ENCODE peak calls at places on chromosomes 16 and 17, in seven cellular contexts. One of them, this sample, is unnamed.
A peak's percentile ranks its signal among the peaks of the same experiment; 100 is the strongest.

GRCh38 chr16:46853713-46854443 is 22.9 kb upstream of the C16orf87 start:
- DNase-seq in T-helper 1 cell: no peak
- DNase-seq in progenitor cell of endocrine pancreas: peak; percentile 71
- DNase-seq in naive thymus-derived CD8-positive, alpha-beta T cell: peak; percentile 48
- DNase-seq in amygdala: peak; percentile 54
- DNase-seq in stimulated activated CD4-positive, alpha-beta T cell treated with anti-CD3 and anti-CD28 coated beads, Interleukin-1b, Interleukin-23, amount 100 ng/mL, for 1 hour: peak; percentile 31
- DNase-seq in endothelial cell: peak; percentile 78
- DNase-seq in this sample: peak; percentile 87

GRCh38 chr17:283911-284675 is 68.5 kb downstream of the RPH3AL start:
- DNase-seq in T-helper 1 cell: no peak
- DNase-seq in stimulated activated CD4-positive, alpha-beta T cell treated with anti-CD3 and anti-CD28 coated beads, Interleukin-1b, Interleukin-23, amount 100 ng/mL, for 1 hour: no peak
- DNase-seq in progenitor cell of endocrine pancreas: no peak
- DNase-seq in naive thymus-derived CD8-positive, alpha-beta T cell: no peak
- DNase-seq in endothelial cell: no peak
- DNase-seq in amygdala: no peak
- DNase-seq in this sample: no peak

GRCh38 chr16:79767597-79768280 is 167.2 kb upstream of the MAF start:
- DNase-seq in naive thymus-derived CD8-positive, alpha-beta T cell: no peak
- DNase-seq in progenitor cell of endocrine pancreas: no peak
- DNase-seq in stimulated activated CD4-positive, alpha-beta T cell treated with anti-CD3 and anti-CD28 coated beads, Interleukin-1b, Interleukin-23, amount 100 ng/mL, for 1 hour: no peak
- DNase-seq in endothelial cell: no peak
- DNase-seq in T-helper 1 cell: no peak
- DNase-seq in amygdala: no peak
- DNase-seq in this sample: no peak

GRCh38 chr17:4043862-4044261 is 79.6 kb upstream of the ATP2A3 start:
- DNase-seq in stimulated activated CD4-positive, alpha-beta T cell treated with anti-CD3 and anti-CD28 coated beads, Interleukin-1b, Interleukin-23, amount 100 ng/mL, for 1 hour: peak; percentile 9
- DNase-seq in amygdala: no peak
- DNase-seq in naive thymus-derived CD8-positive, alpha-beta T cell: peak; percentile 45
- DNase-seq in endothelial cell: no peak
- DNase-seq in progenitor cell of endocrine pancreas: no peak
- DNase-seq in T-helper 1 cell: peak; percentile 20
- DNase-seq in this sample: no peak

GRCh38 chr16:55043499-55043898 is 112.8 kb downstream of the IRX5 start:
- DNase-seq in naive thymus-derived CD8-positive, alpha-beta T cell: no peak
- DNase-seq in endothelial cell: no peak
- DNase-seq in progenitor cell of endocrine pancreas: no peak
- DNase-seq in T-helper 1 cell: no peak
- DNase-seq in amygdala: no peak
- DNase-seq in stimulated activated CD4-positive, alpha-beta T cell treated with anti-CD3 and anti-CD28 coated beads, Interleukin-1b, Interleukin-23, amount 100 ng/mL, for 1 hour: no peak
- DNase-seq in this sample: no peak

GRCh38 chr17:47305302-47305923 is 18.3 kb upstream of the EFCAB13 start:
- DNase-seq in naive thymus-derived CD8-positive, alpha-beta T cell: no peak
- DNase-seq in T-helper 1 cell: no peak
- DNase-seq in progenitor cell of endocrine pancreas: no peak
- DNase-seq in endothelial cell: no peak
- DNase-seq in stimulated activated CD4-positive, alpha-beta T cell treated with anti-CD3 and anti-CD28 coated beads, Interleukin-1b, Interleukin-23, amount 100 ng/mL, for 1 hour: no peak
- DNase-seq in amygdala: no peak
- DNase-seq in this sample: no peak

GRCh38 chr17:49577978-49578893 is 2.6 kb downstream of the NXPH3 start:
- DNase-seq in endothelial cell: no peak
- DNase-seq in naive thymus-derived CD8-positive, alpha-beta T cell: no peak
- DNase-seq in amygdala: no peak
- DNase-seq in progenitor cell of endocrine pancreas: no peak
- DNase-seq in T-helper 1 cell: no peak
- DNase-seq in stimulated activated CD4-positive, alpha-beta T cell treated with anti-CD3 and anti-CD28 coated beads, Interleukin-1b, Interleukin-23, amount 100 ng/mL, for 1 hour: no peak
- DNase-seq in this sample: no peak

GRCh38 chr17:66272699-66273390 is 29.6 kb upstream of the PRKCA start:
- DNase-seq in endothelial cell: no peak
- DNase-seq in naive thymus-derived CD8-positive, alpha-beta T cell: no peak
- DNase-seq in progenitor cell of endocrine pancreas: no peak
- DNase-seq in T-helper 1 cell: no peak
- DNase-seq in amygdala: no peak
- DNase-seq in stimulated activated CD4-positive, alpha-beta T cell treated with anti-CD3 and anti-CD28 coated beads, Interleukin-1b, Interleukin-23, amount 100 ng/mL, for 1 hour: no peak
- DNase-seq in this sample: no peak

GRCh38 chr16:15523092-15523541 is 88.7 kb downstream of the BMERB1 start:
- DNase-seq in amygdala: no peak
- DNase-seq in stimulated activated CD4-positive, alpha-beta T cell treated with anti-CD3 and anti-CD28 coated beads, Interleukin-1b, Interleukin-23, amount 100 ng/mL, for 1 hour: no peak
- DNase-seq in progenitor cell of endocrine pancreas: no peak
- DNase-seq in T-helper 1 cell: no peak
- DNase-seq in endothelial cell: no peak
- DNase-seq in naive thymus-derived CD8-positive, alpha-beta T cell: no peak
- DNase-seq in this sample: no peak

GRCh38 chr17:80219013-80219776 is 938 bp downstream of the SGSH start:
- DNase-seq in stimulated activated CD4-positive, alpha-beta T cell treated with anti-CD3 and anti-CD28 coated beads, Interleukin-1b, Interleukin-23, amount 100 ng/mL, for 1 hour: peak; percentile 83
- DNase-seq in progenitor cell of endocrine pancreas: no peak
- DNase-seq in endothelial cell: peak; percentile 19
- DNase-seq in T-helper 1 cell: peak; percentile 88
- DNase-seq in naive thymus-derived CD8-positive, alpha-beta T cell: peak; percentile 93
- DNase-seq in amygdala: no peak
- DNase-seq in this sample: peak; percentile 44

GRCh38 chr17:66506641-66507040 is 204.2 kb downstream of the PRKCA start:
- DNase-seq in amygdala: no peak
- DNase-seq in endothelial cell: no peak
- DNase-seq in T-helper 1 cell: no peak
- DNase-seq in progenitor cell of endocrine pancreas: no peak
- DNase-seq in naive thymus-derived CD8-positive, alpha-beta T cell: no peak
- DNase-seq in stimulated activated CD4-positive, alpha-beta T cell treated with anti-CD3 and anti-CD28 coated beads, Interleukin-1b, Interleukin-23, amount 100 ng/mL, for 1 hour: no peak
- DNase-seq in this sample: no peak

GRCh38 chr16:31441956-31442355 is 633 bp downstream of the ZNF843 start:
- DNase-seq in stimulated activated CD4-positive, alpha-beta T cell treated with anti-CD3 and anti-CD28 coated beads, Interleukin-1b, Interleukin-23, amount 100 ng/mL, for 1 hour: no peak
- DNase-seq in progenitor cell of endocrine pancreas: no peak
- DNase-seq in endothelial cell: no peak
- DNase-seq in T-helper 1 cell: no peak
- DNase-seq in amygdala: no peak
- DNase-seq in naive thymus-derived CD8-positive, alpha-beta T cell: no peak
- DNase-seq in this sample: peak; percentile 31

GRCh38 chr17:1829189-1829578 is 518 bp downstream of the SMYD4 start:
- DNase-seq in endothelial cell: no peak
- DNase-seq in stimulated activated CD4-positive, alpha-beta T cell treated with anti-CD3 and anti-CD28 coated beads, Interleukin-1b, Interleukin-23, amount 100 ng/mL, for 1 hour: no peak
- DNase-seq in progenitor cell of endocrine pancreas: no peak
- DNase-seq in T-helper 1 cell: no peak
- DNase-seq in naive thymus-derived CD8-positive, alpha-beta T cell: no peak
- DNase-seq in amygdala: no peak
- DNase-seq in this sample: no peak

GRCh38 chr17:65346166-65346565 is 209.0 kb downstream of the RGS9 start:
- DNase-seq in naive thymus-derived CD8-positive, alpha-beta T cell: no peak
- DNase-seq in T-helper 1 cell: no peak
- DNase-seq in amygdala: no peak
- DNase-seq in stimulated activated CD4-positive, alpha-beta T cell treated with anti-CD3 and anti-CD28 coated beads, Interleukin-1b, Interleukin-23, amount 100 ng/mL, for 1 hour: no peak
- DNase-seq in progenitor cell of endocrine pancreas: no peak
- DNase-seq in endothelial cell: no peak
- DNase-seq in this sample: no peak

GRCh38 chr17:73506470-73507435 is 137.5 kb downstream of the SDK2 start:
- DNase-seq in T-helper 1 cell: no peak
- DNase-seq in naive thymus-derived CD8-positive, alpha-beta T cell: no peak
- DNase-seq in endothelial cell: no peak
- DNase-seq in stimulated activated CD4-positive, alpha-beta T cell treated with anti-CD3 and anti-CD28 coated beads, Interleukin-1b, Interleukin-23, amount 100 ng/mL, for 1 hour: no peak
- DNase-seq in amygdala: no peak
- DNase-seq in progenitor cell of endocrine pancreas: no peak
- DNase-seq in this sample: no peak

GRCh38 chr17:50601789-50602375 is 32.8 kb upstream of the ABCC3 start:
- DNase-seq in amygdala: no peak
- DNase-seq in naive thymus-derived CD8-positive, alpha-beta T cell: no peak
- DNase-seq in endothelial cell: no peak
- DNase-seq in stimulated activated CD4-positive, alpha-beta T cell treated with anti-CD3 and anti-CD28 coated beads, Interleukin-1b, Interleukin-23, amount 100 ng/mL, for 1 hour: no peak
- DNase-seq in progenitor cell of endocrine pancreas: no peak
- DNase-seq in T-helper 1 cell: no peak
- DNase-seq in this sample: no peak

GRCh38 chr17:6455321-6455705 is 11.1 kb downstream of the PIMREG start:
- DNase-seq in stimulated activated CD4-positive, alpha-beta T cell treated with anti-CD3 and anti-CD28 coated beads, Interleukin-1b, Interleukin-23, amount 100 ng/mL, for 1 hour: no peak
- DNase-seq in amygdala: no peak
- DNase-seq in progenitor cell of endocrine pancreas: peak; percentile 52
- DNase-seq in endothelial cell: peak; percentile 54
- DNase-seq in T-helper 1 cell: no peak
- DNase-seq in naive thymus-derived CD8-positive, alpha-beta T cell: peak; percentile 53
- DNase-seq in this sample: peak; percentile 81

GRCh38 chr16:2712546-2712945 is 7.5 kb downstream of the PRSS27 start:
- DNase-seq in progenitor cell of endocrine pancreas: no peak
- DNase-seq in T-helper 1 cell: no peak
- DNase-seq in stimulated activated CD4-positive, alpha-beta T cell treated with anti-CD3 and anti-CD28 coated beads, Interleukin-1b, Interleukin-23, amount 100 ng/mL, for 1 hour: no peak
- DNase-seq in amygdala: no peak
- DNase-seq in naive thymus-derived CD8-positive, alpha-beta T cell: no peak
- DNase-seq in endothelial cell: no peak
- DNase-seq in this sample: no peak

GRCh38 chr16:10923650-10924214 is 18.5 kb downstream of the DEXI start:
- DNase-seq in endothelial cell: no peak
- DNase-seq in T-helper 1 cell: no peak
- DNase-seq in naive thymus-derived CD8-positive, alpha-beta T cell: no peak
- DNase-seq in stimulated activated CD4-positive, alpha-beta T cell treated with anti-CD3 and anti-CD28 coated beads, Interleukin-1b, Interleukin-23, amount 100 ng/mL, for 1 hour: no peak
- DNase-seq in amygdala: peak; percentile 26
- DNase-seq in progenitor cell of endocrine pancreas: no peak
- DNase-seq in this sample: no peak

GRCh38 chr17:52079496-52079895 is 79.0 kb downstream of the CA10 start:
- DNase-seq in stimulated activated CD4-positive, alpha-beta T cell treated with anti-CD3 and anti-CD28 coated beads, Interleukin-1b, Interleukin-23, amount 100 ng/mL, for 1 hour: no peak
- DNase-seq in progenitor cell of endocrine pancreas: no peak
- DNase-seq in T-helper 1 cell: no peak
- DNase-seq in endothelial cell: no peak
- DNase-seq in amygdala: no peak
- DNase-seq in naive thymus-derived CD8-positive, alpha-beta T cell: no peak
- DNase-seq in this sample: no peak

GRCh38 chr17:2302740-2303277 is 776 bp downstream of the SMG6 start:
- DNase-seq in naive thymus-derived CD8-positive, alpha-beta T cell: peak; percentile 30
- DNase-seq in progenitor cell of endocrine pancreas: no peak
- DNase-seq in T-helper 1 cell: no peak
- DNase-seq in stimulated activated CD4-positive, alpha-beta T cell treated with anti-CD3 and anti-CD28 coated beads, Interleukin-1b, Interleukin-23, amount 100 ng/mL, for 1 hour: no peak
- DNase-seq in endothelial cell: no peak
- DNase-seq in amygdala: no peak
- DNase-seq in this sample: no peak

GRCh38 chr16:11232852-11233726 is 22.9 kb downstream of the SOCS1 start:
- DNase-seq in stimulated activated CD4-positive, alpha-beta T cell treated with anti-CD3 and anti-CD28 coated beads, Interleukin-1b, Interleukin-23, amount 100 ng/mL, for 1 hour: peak; percentile 66
- DNase-seq in progenitor cell of endocrine pancreas: no peak
- DNase-seq in naive thymus-derived CD8-positive, alpha-beta T cell: peak; percentile 93
- DNase-seq in endothelial cell: no peak
- DNase-seq in amygdala: no peak
- DNase-seq in T-helper 1 cell: peak; percentile 80
- DNase-seq in this sample: peak; percentile 72

GRCh38 chr16:73047536-73048291 is at the start of gene ZFHX3:
- DNase-seq in naive thymus-derived CD8-positive, alpha-beta T cell: peak; percentile 20
- DNase-seq in endothelial cell: no peak
- DNase-seq in amygdala: peak; percentile 32
- DNase-seq in T-helper 1 cell: no peak
- DNase-seq in progenitor cell of endocrine pancreas: peak; percentile 51
- DNase-seq in stimulated activated CD4-positive, alpha-beta T cell treated with anti-CD3 and anti-CD28 coated beads, Interleukin-1b, Interleukin-23, amount 100 ng/mL, for 1 hour: peak; percentile 1
- DNase-seq in this sample: peak; percentile 83

GRCh38 chr16:71351558-71351901 is 7.0 kb upstream of the CALB2 start:
- DNase-seq in naive thymus-derived CD8-positive, alpha-beta T cell: no peak
- DNase-seq in progenitor cell of endocrine pancreas: no peak
- DNase-seq in stimulated activated CD4-positive, alpha-beta T cell treated with anti-CD3 and anti-CD28 coated beads, Interleukin-1b, Interleukin-23, amount 100 ng/mL, for 1 hour: no peak
- DNase-seq in endothelial cell: no peak
- DNase-seq in amygdala: no peak
- DNase-seq in T-helper 1 cell: no peak
- DNase-seq in this sample: peak; percentile 20

GRCh38 chr17:63989622-63990345 is 8.4 kb upstream of the PRR29 start:
- DNase-seq in T-helper 1 cell: no peak
- DNase-seq in endothelial cell: no peak
- DNase-seq in stimulated activated CD4-positive, alpha-beta T cell treated with anti-CD3 and anti-CD28 coated beads, Interleukin-1b, Interleukin-23, amount 100 ng/mL, for 1 hour: no peak
- DNase-seq in amygdala: no peak
- DNase-seq in progenitor cell of endocrine pancreas: no peak
- DNase-seq in naive thymus-derived CD8-positive, alpha-beta T cell: no peak
- DNase-seq in this sample: peak; percentile 36

GRCh38 chr16:67305216-67306071 is 21.1 kb downstream of the KCTD19 start:
- DNase-seq in T-helper 1 cell: no peak
- DNase-seq in endothelial cell: no peak
- DNase-seq in stimulated activated CD4-positive, alpha-beta T cell treated with anti-CD3 and anti-CD28 coated beads, Interleukin-1b, Interleukin-23, amount 100 ng/mL, for 1 hour: no peak
- DNase-seq in progenitor cell of endocrine pancreas: no peak
- DNase-seq in naive thymus-derived CD8-positive, alpha-beta T cell: no peak
- DNase-seq in amygdala: no peak
- DNase-seq in this sample: no peak

GRCh38 chr16:57764341-57765159 is 29.0 kb downstream of the KATNB1 start:
- DNase-seq in naive thymus-derived CD8-positive, alpha-beta T cell: no peak
- DNase-seq in progenitor cell of endocrine pancreas: no peak
- DNase-seq in endothelial cell: peak; percentile 28
- DNase-seq in amygdala: no peak
- DNase-seq in T-helper 1 cell: no peak
- DNase-seq in stimulated activated CD4-positive, alpha-beta T cell treated with anti-CD3 and anti-CD28 coated beads, Interleukin-1b, Interleukin-23, amount 100 ng/mL, for 1 hour: peak; percentile 5
- DNase-seq in this sample: peak; percentile 97

GRCh38 chr17:43003542-43004172 is 2.9 kb upstream of the IFI35 start:
- DNase-seq in progenitor cell of endocrine pancreas: no peak
- DNase-seq in amygdala: no peak
- DNase-seq in stimulated activated CD4-positive, alpha-beta T cell treated with anti-CD3 and anti-CD28 coated beads, Interleukin-1b, Interleukin-23, amount 100 ng/mL, for 1 hour: no peak
- DNase-seq in T-helper 1 cell: no peak
- DNase-seq in endothelial cell: no peak
- DNase-seq in naive thymus-derived CD8-positive, alpha-beta T cell: no peak
- DNase-seq in this sample: peak; percentile 73

GRCh38 chr17:83180264-83180995 is 101.0 kb downstream of the METRNL start:
- DNase-seq in progenitor cell of endocrine pancreas: no peak
- DNase-seq in stimulated activated CD4-positive, alpha-beta T cell treated with anti-CD3 and anti-CD28 coated beads, Interleukin-1b, Interleukin-23, amount 100 ng/mL, for 1 hour: no peak
- DNase-seq in endothelial cell: no peak
- DNase-seq in naive thymus-derived CD8-positive, alpha-beta T cell: no peak
- DNase-seq in T-helper 1 cell: no peak
- DNase-seq in amygdala: no peak
- DNase-seq in this sample: no peak

GRCh38 chr17:81184596-81184995 is 18.6 kb upstream of the AATK start:
- DNase-seq in progenitor cell of endocrine pancreas: no peak
- DNase-seq in endothelial cell: no peak
- DNase-seq in stimulated activated CD4-positive, alpha-beta T cell treated with anti-CD3 and anti-CD28 coated beads, Interleukin-1b, Interleukin-23, amount 100 ng/mL, for 1 hour: no peak
- DNase-seq in naive thymus-derived CD8-positive, alpha-beta T cell: no peak
- DNase-seq in amygdala: no peak
- DNase-seq in T-helper 1 cell: no peak
- DNase-seq in this sample: peak; percentile 73

GRCh38 chr16:86490859-86491642 is 19.3 kb upstream of the FOXF1 start:
- DNase-seq in endothelial cell: no peak
- DNase-seq in stimulated activated CD4-positive, alpha-beta T cell treated with anti-CD3 and anti-CD28 coated beads, Interleukin-1b, Interleukin-23, amount 100 ng/mL, for 1 hour: no peak
- DNase-seq in naive thymus-derived CD8-positive, alpha-beta T cell: no peak
- DNase-seq in T-helper 1 cell: no peak
- DNase-seq in amygdala: no peak
- DNase-seq in progenitor cell of endocrine pancreas: no peak
- DNase-seq in this sample: no peak

GRCh38 chr17:80035937-80036714 is at the start of gene CCDC40:
- DNase-seq in progenitor cell of endocrine pancreas: peak; percentile 72
- DNase-seq in amygdala: peak; percentile 39
- DNase-seq in T-helper 1 cell: peak; percentile 68
- DNase-seq in stimulated activated CD4-positive, alpha-beta T cell treated with anti-CD3 and anti-CD28 coated beads, Interleukin-1b, Interleukin-23, amount 100 ng/mL, for 1 hour: peak; percentile 32
- DNase-seq in endothelial cell: peak; percentile 85
- DNase-seq in naive thymus-derived CD8-positive, alpha-beta T cell: peak; percentile 87
- DNase-seq in this sample: peak; percentile 90

GRCh38 chr16:24635900-24636610 is 93.4 kb upstream of the TNRC6A start:
- DNase-seq in endothelial cell: no peak
- DNase-seq in naive thymus-derived CD8-positive, alpha-beta T cell: no peak
- DNase-seq in T-helper 1 cell: no peak
- DNase-seq in progenitor cell of endocrine pancreas: no peak
- DNase-seq in stimulated activated CD4-positive, alpha-beta T cell treated with anti-CD3 and anti-CD28 coated beads, Interleukin-1b, Interleukin-23, amount 100 ng/mL, for 1 hour: no peak
- DNase-seq in amygdala: no peak
- DNase-seq in this sample: no peak

GRCh38 chr17:69179227-69179952 is 37.7 kb upstream of the ABCA6 start:
- DNase-seq in stimulated activated CD4-positive, alpha-beta T cell treated with anti-CD3 and anti-CD28 coated beads, Interleukin-1b, Interleukin-23, amount 100 ng/mL, for 1 hour: no peak
- DNase-seq in endothelial cell: no peak
- DNase-seq in T-helper 1 cell: no peak
- DNase-seq in amygdala: no peak
- DNase-seq in naive thymus-derived CD8-positive, alpha-beta T cell: no peak
- DNase-seq in progenitor cell of endocrine pancreas: no peak
- DNase-seq in this sample: no peak

GRCh38 chr17:74118504-74118903 is 85.0 kb upstream of the RPL38 start:
- DNase-seq in progenitor cell of endocrine pancreas: no peak
- DNase-seq in naive thymus-derived CD8-positive, alpha-beta T cell: no peak
- DNase-seq in amygdala: no peak
- DNase-seq in endothelial cell: peak; percentile 17
- DNase-seq in T-helper 1 cell: no peak
- DNase-seq in stimulated activated CD4-positive, alpha-beta T cell treated with anti-CD3 and anti-CD28 coated beads, Interleukin-1b, Interleukin-23, amount 100 ng/mL, for 1 hour: no peak
- DNase-seq in this sample: peak; percentile 98

GRCh38 chr17:59763861-59764260 is 56.4 kb downstream of the VMP1 start:
- DNase-seq in stimulated activated CD4-positive, alpha-beta T cell treated with anti-CD3 and anti-CD28 coated beads, Interleukin-1b, Interleukin-23, amount 100 ng/mL, for 1 hour: no peak
- DNase-seq in endothelial cell: no peak
- DNase-seq in naive thymus-derived CD8-positive, alpha-beta T cell: no peak
- DNase-seq in amygdala: no peak
- DNase-seq in T-helper 1 cell: no peak
- DNase-seq in progenitor cell of endocrine pancreas: no peak
- DNase-seq in this sample: no peak

GRCh38 chr17:78665952-78666920 is 89.0 kb upstream of the DNAH17 start:
- DNase-seq in stimulated activated CD4-positive, alpha-beta T cell treated with anti-CD3 and anti-CD28 coated beads, Interleukin-1b, Interleukin-23, amount 100 ng/mL, for 1 hour: peak; percentile 10
- DNase-seq in naive thymus-derived CD8-positive, alpha-beta T cell: peak; percentile 70
- DNase-seq in amygdala: no peak
- DNase-seq in endothelial cell: peak; percentile 68
- DNase-seq in T-helper 1 cell: no peak
- DNase-seq in progenitor cell of endocrine pancreas: no peak
- DNase-seq in this sample: no peak